ENCODE peak calls at places on chromosomes 11 and 22, in four cellular contexts. One of them, this sample, is unnamed.

GRCh38 chr11:100861221-100861620 is 174.1 kb downstream of the ARHGAP42 start:
- DNase-seq in HepG2: no peak
- DNase-seq in GM12878: no peak
- DNase-seq in H1: no peak
- DNase-seq in this sample: no peak

GRCh38 chr11:4393209-4394196 is at the start of gene TRIM21:
- DNase-seq in HepG2: peak
- DNase-seq in GM12878: peak
- DNase-seq in H1: peak
- DNase-seq in this sample: peak

GRCh38 chr11:776459-777287 is 614 bp downstream of the GATD1 start:
- DNase-seq in HepG2: no peak
- DNase-seq in GM12878: no peak
- DNase-seq in H1: no peak
- DNase-seq in this sample: peak

GRCh38 chr11:45906965-45907591 is at the start of gene FREY1:
- DNase-seq in HepG2: no peak
- DNase-seq in GM12878: no peak
- DNase-seq in H1: no peak
- DNase-seq in this sample: no peak

GRCh38 chr11:30586251-30587144 is at the start of gene MPPED2:
- DNase-seq in HepG2: no peak
- DNase-seq in GM12878: no peak
- DNase-seq in H1: no peak
- DNase-seq in this sample: peak

GRCh38 chr11:36130401-36130800 is 158.8 kb downstream of the COMMD9 start:
- DNase-seq in HepG2: no peak
- DNase-seq in GM12878: no peak
- DNase-seq in H1: no peak
- DNase-seq in this sample: no peak

GRCh38 chr11:62245271-62245753 is 3.3 kb downstream of the SCGB1D2 start:
- DNase-seq in HepG2: peak
- DNase-seq in GM12878: no peak
- DNase-seq in H1: no peak
- DNase-seq in this sample: peak

GRCh38 chr11:26801601-26802000 is 79.7 kb upstream of the SLC5A12 start:
- DNase-seq in HepG2: no peak
- DNase-seq in GM12878: no peak
- DNase-seq in H1: no peak
- DNase-seq in this sample: no peak

GRCh38 chr11:67027483-67027930 is 4.6 kb downstream of the SYT12 start:
- DNase-seq in HepG2: no peak
- DNase-seq in GM12878: no peak
- DNase-seq in H1: no peak
- DNase-seq in this sample: no peak

GRCh38 chr11:113553905-113554304 is 78.7 kb upstream of the DRD2 start:
- DNase-seq in HepG2: no peak
- DNase-seq in GM12878: no peak
- DNase-seq in H1: no peak
- DNase-seq in this sample: peak

GRCh38 chr11:10451399-10452116 is 3.5 kb upstream of the AMPD3 start:
- DNase-seq in HepG2: no peak
- DNase-seq in GM12878: no peak
- DNase-seq in H1: no peak
- DNase-seq in this sample: no peak

GRCh38 chr22:39932918-39933649 is 27.1 kb upstream of the TMA7B start:
- DNase-seq in HepG2: peak
- DNase-seq in GM12878: no peak
- DNase-seq in H1: peak
- DNase-seq in this sample: no peak

GRCh38 chr11:32071811-32072210 is 19.1 kb upstream of the RCN1 start:
- DNase-seq in HepG2: peak
- DNase-seq in GM12878: no peak
- DNase-seq in H1: no peak
- DNase-seq in this sample: peak

GRCh38 chr11:12275818-12276217 is 101.6 kb upstream of the PARVA start:
- DNase-seq in HepG2: no peak
- DNase-seq in GM12878: no peak
- DNase-seq in H1: no peak
- DNase-seq in this sample: no peak

GRCh38 chr11:82557274-82557673 is 176.4 kb downstream of the FAM181B start:
- DNase-seq in HepG2: no peak
- DNase-seq in GM12878: peak
- DNase-seq in H1: no peak
- DNase-seq in this sample: no peak

GRCh38 chr11:73981051-73981805 is 1.4 kb downstream of the UCP2 start:
- DNase-seq in HepG2: no peak
- DNase-seq in GM12878: no peak
- DNase-seq in H1: no peak
- DNase-seq in this sample: no peak

GRCh38 chr11:45180158-45180887 is 33.9 kb downstream of the PRDM11 start:
- DNase-seq in HepG2: no peak
- DNase-seq in GM12878: no peak
- DNase-seq in H1: no peak
- DNase-seq in this sample: peak

GRCh38 chr22:45224988-45225731 is 15.5 kb downstream of the KIAA0930 start:
- DNase-seq in HepG2: no peak
- DNase-seq in GM12878: no peak
- DNase-seq in H1: no peak
- DNase-seq in this sample: no peak

GRCh38 chr11:559712-560304 is 730 bp downstream of the LMNTD2 start:
- DNase-seq in HepG2: peak
- DNase-seq in GM12878: no peak
- DNase-seq in H1: no peak
- DNase-seq in this sample: no peak

GRCh38 chr11:123145220-123145619 is 49.8 kb downstream of the CLMP start:
- DNase-seq in HepG2: peak
- DNase-seq in GM12878: no peak
- DNase-seq in H1: no peak
- DNase-seq in this sample: peak

GRCh38 chr11:73141031-73141308 is 1.1 kb downstream of the FCHSD2 start:
- DNase-seq in HepG2: no peak
- DNase-seq in GM12878: no peak
- DNase-seq in H1: no peak
- DNase-seq in this sample: peak

GRCh38 chr11:120952503-120953229 is 71.2 kb upstream of the TBCEL start:
- DNase-seq in HepG2: peak
- DNase-seq in GM12878: peak
- DNase-seq in H1: peak
- DNase-seq in this sample: peak
- TF ChIP-seq TCF12 in HepG2: no peak
- TF ChIP-seq TCF12 in GM12878: no peak
- TF ChIP-seq TCF12 in H1: peak
- TF ChIP-seq TCF12 in this sample: no peak

GRCh38 chr11:119357069-119357468 is 10.6 kb upstream of the MFRP start:
- DNase-seq in HepG2: no peak
- DNase-seq in GM12878: no peak
- DNase-seq in H1: no peak
- DNase-seq in this sample: no peak

GRCh38 chr11:119359365-119360229 is 13.1 kb upstream of the MFRP start:
- DNase-seq in HepG2: no peak
- DNase-seq in GM12878: no peak
- DNase-seq in H1: no peak
- DNase-seq in this sample: no peak

GRCh38 chr11:119352857-119353260 is 6.4 kb upstream of the MFRP start:
- DNase-seq in HepG2: peak
- DNase-seq in GM12878: no peak
- DNase-seq in H1: no peak
- DNase-seq in this sample: peak

GRCh38 chr11:119355091-119355843 is 8.8 kb upstream of the MFRP start:
- DNase-seq in HepG2: no peak
- DNase-seq in GM12878: no peak
- DNase-seq in H1: no peak
- DNase-seq in this sample: no peak

GRCh38 chr11:119356349-119357031 is 10.0 kb upstream of the MFRP start:
- DNase-seq in HepG2: no peak
- DNase-seq in GM12878: no peak
- DNase-seq in H1: no peak
- DNase-seq in this sample: peak
- TF ChIP-seq TCF12 in HepG2: no peak
- TF ChIP-seq TCF12 in GM12878: no peak
- TF ChIP-seq TCF12 in H1: no peak
- TF ChIP-seq TCF12 in this sample: no peak

GRCh38 chr11:128289048-128289447 is 298.3 kb downstream of the ETS1 start:
- DNase-seq in HepG2: no peak
- DNase-seq in GM12878: peak
- DNase-seq in H1: no peak
- DNase-seq in this sample: no peak

GRCh38 chr11:128291043-128291442 is 296.3 kb downstream of the ETS1 start:
- DNase-seq in HepG2: no peak
- DNase-seq in GM12878: no peak
- DNase-seq in H1: no peak
- DNase-seq in this sample: peak

GRCh38 chr11:128290106-128290840 is 297.1 kb downstream of the ETS1 start:
- DNase-seq in HepG2: peak
- DNase-seq in GM12878: peak
- DNase-seq in H1: no peak
- DNase-seq in this sample: peak

GRCh38 chr11:128294001-128294684 is 293.2 kb downstream of the ETS1 start:
- DNase-seq in HepG2: no peak
- DNase-seq in GM12878: no peak
- DNase-seq in H1: no peak
- DNase-seq in this sample: no peak

DNA sequence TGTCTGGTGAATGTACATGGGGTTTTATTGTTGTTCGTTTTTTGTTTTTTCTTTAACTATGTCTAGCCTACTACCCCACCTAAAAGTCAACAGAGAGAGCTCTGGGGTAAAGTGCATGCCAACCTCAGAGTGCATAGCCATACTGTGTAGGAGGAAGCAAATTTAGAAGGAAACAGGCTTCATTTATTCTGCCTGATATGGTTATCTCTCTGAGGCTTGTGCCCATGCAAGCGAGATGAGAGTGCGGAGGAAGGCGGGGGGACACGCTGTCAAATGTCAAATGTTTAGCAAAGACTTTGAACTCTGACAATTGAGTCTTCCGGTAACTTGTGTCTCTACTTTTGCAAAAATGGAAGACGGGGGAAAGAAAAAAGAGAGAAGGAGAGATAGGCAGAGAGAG is 295.5 kb downstream of the ETS1 start:
- DNase-seq in HepG2: no peak
- DNase-seq in GM12878: no peak
- DNase-seq in H1: no peak
- DNase-seq in this sample: no peak
- TF ChIP-seq TCF12 in HepG2: no peak
- TF ChIP-seq TCF12 in GM12878: no peak
- TF ChIP-seq TCF12 in H1: no peak
- TF ChIP-seq TCF12 in this sample: no peak

DNA sequence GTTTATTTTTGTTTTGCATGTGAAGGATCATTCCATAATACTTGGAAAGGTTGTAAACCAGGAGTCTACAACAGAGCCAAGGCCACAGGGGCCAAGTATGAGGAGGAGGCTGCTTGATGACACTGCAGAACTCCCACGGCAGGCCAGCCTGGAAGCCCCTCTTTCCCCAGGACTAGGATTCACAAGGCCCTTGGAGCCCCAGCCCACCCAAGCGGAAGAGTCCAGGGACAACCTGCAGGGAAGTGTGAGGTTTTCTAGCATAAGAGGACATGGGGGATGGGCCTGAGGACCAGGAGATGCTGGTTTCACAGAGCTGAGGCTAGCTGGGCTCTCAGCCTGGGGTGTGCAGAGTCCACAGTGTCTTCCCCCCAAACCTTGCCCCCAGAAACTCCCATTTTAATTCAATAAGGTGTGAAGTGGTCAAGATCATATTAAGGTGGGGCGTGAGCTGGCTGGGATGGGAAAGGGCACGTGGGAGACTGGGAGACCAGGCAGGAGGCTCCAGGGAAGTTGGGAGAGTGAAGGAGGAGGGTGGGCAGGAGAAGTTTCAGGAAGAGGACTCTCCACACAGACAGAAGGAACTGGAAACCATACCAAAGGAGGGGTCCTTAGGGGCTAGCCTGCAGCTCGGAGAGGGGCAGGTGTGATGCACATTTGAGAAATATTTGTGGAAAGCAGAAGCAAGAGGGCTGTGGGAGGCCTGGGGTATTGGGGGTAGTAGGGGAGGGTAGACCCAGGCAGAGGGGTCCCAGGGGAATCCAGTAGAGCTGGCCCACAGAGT is 12.4 kb downstream of the GNAZ start:
- DNase-seq in HepG2: no peak
- DNase-seq in GM12878: no peak
- DNase-seq in H1: no peak
- DNase-seq in this sample: no peak
- TF ChIP-seq TCF12 in HepG2: no peak
- TF ChIP-seq TCF12 in GM12878: no peak
- TF ChIP-seq TCF12 in H1: no peak
- TF ChIP-seq TCF12 in this sample: no peak

GRCh38 chr11:80163441-80163840 is 722.6 kb upstream of the TENM4 start:
- DNase-seq in HepG2: no peak
- DNase-seq in GM12878: no peak
- DNase-seq in H1: no peak
- DNase-seq in this sample: no peak

GRCh38 chr11:80162387-80162786 is 721.6 kb upstream of the TENM4 start:
- DNase-seq in HepG2: no peak
- DNase-seq in GM12878: no peak
- DNase-seq in H1: no peak
- DNase-seq in this sample: no peak

GRCh38 chr11:80165763-80166162 is 724.9 kb upstream of the TENM4 start:
- DNase-seq in HepG2: no peak
- DNase-seq in GM12878: no peak
- DNase-seq in H1: no peak
- DNase-seq in this sample: no peak

GRCh38 chr11:80167766-80168165 is 726.9 kb upstream of the TENM4 start:
- DNase-seq in HepG2: no peak
- DNase-seq in GM12878: no peak
- DNase-seq in H1: no peak
- DNase-seq in this sample: no peak

DNA sequence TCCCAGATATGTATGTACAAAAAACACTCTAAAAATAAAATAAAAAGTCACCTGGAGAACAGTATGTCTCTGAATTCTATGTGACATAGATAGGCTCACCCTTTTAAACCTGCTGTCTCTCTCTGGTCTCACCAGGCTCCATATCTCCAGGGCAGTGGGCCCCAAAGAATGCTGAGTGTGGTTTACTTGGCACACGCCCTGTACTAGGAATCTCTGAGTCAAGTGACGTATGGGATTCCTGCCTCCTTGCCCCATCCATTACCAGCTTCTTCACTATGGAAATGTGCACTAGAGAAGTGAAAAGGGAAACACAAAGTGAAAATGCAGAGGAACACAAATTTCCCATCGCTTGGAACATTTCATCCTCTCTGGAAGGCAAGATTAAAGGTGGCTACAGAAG is 722.2 kb upstream of the TENM4 start:
- DNase-seq in HepG2: no peak
- DNase-seq in GM12878: no peak
- DNase-seq in H1: no peak
- DNase-seq in this sample: no peak
- TF ChIP-seq TCF12 in HepG2: no peak
- TF ChIP-seq TCF12 in GM12878: no peak
- TF ChIP-seq TCF12 in H1: no peak
- TF ChIP-seq TCF12 in this sample: no peak

GRCh38 chr11:117226388-117227385 is 5.2 kb downstream of the PCSK7 start:
- DNase-seq in HepG2: peak
- DNase-seq in GM12878: peak
- DNase-seq in H1: no peak
- DNase-seq in this sample: peak
- TF ChIP-seq TCF12 in HepG2: no peak
- TF ChIP-seq TCF12 in GM12878: no peak
- TF ChIP-seq TCF12 in H1: no peak
- TF ChIP-seq TCF12 in this sample: no peak

GRCh38 chr11:59281177-59281576 is 68.5 kb upstream of the MPEG1 start:
- DNase-seq in HepG2: no peak
- DNase-seq in GM12878: no peak
- DNase-seq in H1: no peak
- DNase-seq in this sample: no peak
- TF ChIP-seq TCF12 in HepG2: no peak
- TF ChIP-seq TCF12 in GM12878: no peak
- TF ChIP-seq TCF12 in H1: no peak
- TF ChIP-seq TCF12 in this sample: no peak